ENCODE peak calls at places on chromosomes 3 and 15, in eight cellular contexts. T is T-helper 1 cell; A is activated CD4-positive, alpha-beta T cell treated with anti-CD3 and anti-CD28 coated beads for 24 hours; B is amygdala; C is ELF-1; P is activated T-helper 9 cell treated with anti-CD3 and anti-CD28 coated beads, Interleukin-2, amount 50 U/mL, for 16 hours; W is H7; M is SK-MEL-5. K is an unnamed sample.

GRCh38 chr3:124629492-124629891 is 100.8 kb upstream of the UMPS start:
- DNase-seq in T (no peak), A (no peak), B (no peak), C (no peak), P (no peak), W (no peak), M (no peak), K (no peak)

GRCh38 chr3:179560791-179561190 is 1.9 kb upstream of the ACTL6A start:
- DNase-seq in T (no peak), A (no peak), B (no peak), C (no peak), P (no peak), W (no peak), M (no peak), K (no peak)

GRCh38 chr15:82832601-82833209 is 23.3 kb downstream of the WHAMM start:
- DNase-seq in T (no peak), A (no peak), B (no peak), C (no peak), P (peak), W (peak), M (no peak), K (no peak)

GRCh38 chr3:16290827-16291196 is 25.8 kb downstream of the OXNAD1 start:
- DNase-seq in T (no peak), A (no peak), B (no peak), C (no peak), P (no peak), W (no peak), M (no peak), K (no peak)

GRCh38 chr15:27028836-27029482 is 58.0 kb downstream of the GABRG3 start:
- DNase-seq in T (no peak), A (no peak), B (peak), C (no peak), P (no peak), W (no peak), M (no peak), K (no peak)

GRCh38 chr3:190008432-190008831 is 112.3 kb downstream of the P3H2 start:
- DNase-seq in T (no peak), A (no peak), B (no peak), C (no peak), P (no peak), W (no peak), M (no peak), K (no peak)

GRCh38 chr3:153087595-153088566 is 74.1 kb upstream of the RAP2B start:
- DNase-seq in T (no peak), A (no peak), B (no peak), C (no peak), P (no peak), W (no peak), M (no peak), K (no peak)

GRCh38 chr3:11118181-11118682 is 36.1 kb upstream of the HRH1 start:
- DNase-seq in T (no peak), A (no peak), B (no peak), C (no peak), P (no peak), W (no peak), M (no peak), K (no peak)

GRCh38 chr3:69738291-69738690 is 973 bp upstream of the MITF start:
- DNase-seq in T (no peak), A (no peak), B (no peak), C (no peak), P (no peak), W (peak), M (peak), K (no peak)

GRCh38 chr15:67917636-67918035 is 77.8 kb upstream of the RNU6-1 start:
- DNase-seq in T (no peak), A (no peak), B (no peak), C (peak), P (no peak), W (no peak), M (no peak), K (no peak)

GRCh38 chr3:42451546-42452230 is 41.3 kb upstream of the LYZL4 start:
- DNase-seq in T (no peak), A (no peak), B (no peak), C (no peak), P (no peak), W (no peak), M (no peak), K (no peak)

GRCh38 chr15:76286231-76286879 is 24.9 kb downstream of the ETFA start:
- DNase-seq in T (no peak), A (no peak), B (no peak), C (no peak), P (no peak), W (no peak), M (no peak), K (no peak)

GRCh38 chr3:186831795-186832194 is 10.7 kb upstream of the ADIPOQ start:
- DNase-seq in T (no peak), A (no peak), B (no peak), C (no peak), P (no peak), W (no peak), M (no peak), K (no peak)

GRCh38 chr3:39780352-39780751 is 29.1 kb upstream of the MYRIP start:
- DNase-seq in T (no peak), A (no peak), B (no peak), C (no peak), P (no peak), W (no peak), M (no peak), K (no peak)

GRCh38 chr3:182597621-182598041 is 195.7 kb upstream of the ATP11B start:
- DNase-seq in T (no peak), A (no peak), B (no peak), C (peak), P (no peak), W (no peak), M (no peak), K (no peak)

GRCh38 chr15:88187195-88187594 is 69.3 kb downstream of the NTRK3 start:
- DNase-seq in T (no peak), A (no peak), B (no peak), C (no peak), P (no peak), W (no peak), M (no peak), K (no peak)

GRCh38 chr15:40428183-40428582 is 12.6 kb upstream of the BAHD1 start:
- DNase-seq in T (no peak), A (no peak), B (no peak), C (no peak), P (no peak), W (no peak), M (no peak), K (no peak)

GRCh38 chr3:185646382-185647133 is 60.5 kb downstream of the SENP2 start:
- DNase-seq in T (no peak), A (no peak), B (no peak), C (peak), P (no peak), W (peak), M (no peak), K (no peak)